ENCODE peak calls at places on chromosomes 6 and 20, in six cellular contexts. A is ACHN, U is T follicular helper cell, L is mesothelial cell of epicardium, H is Peyer's patch, B is NB4. J is an unnamed sample.

GRCh38 chr20:60695223-60695622 is 556.8 kb upstream of the CDH4 start:
- DNase-seq in U (no peak), A (peak), H (no peak), B (peak), L (no peak), J (no peak)

GRCh38 chr20:10992776-10993175 is 319.0 kb upstream of the JAG1 start:
- DNase-seq in U (no peak), H (no peak), B (no peak), A (no peak), L (no peak), J (no peak)

GRCh38 chr20:54618412-54618811 is 143.0 kb downstream of the DOK5 start:
- DNase-seq in A (no peak), H (no peak), B (no peak), U (no peak), L (no peak), J (no peak)

GRCh38 chr6:160767019-160767646 is 65.1 kb downstream of the PLG start:
- DNase-seq in A (peak), U (peak), H (no peak), L (peak), B (no peak), J (peak)

GRCh38 chr20:51437182-51437923 is 105.2 kb downstream of the NFATC2 start:
- DNase-seq in B (no peak), A (no peak), H (no peak), L (no peak), U (no peak), J (no peak)

GRCh38 chr6:56399672-56400263 is 152.4 kb upstream of the COL21A1 start:
- DNase-seq in U (no peak), A (peak), H (no peak), B (no peak), L (no peak), J (no peak)

GRCh38 chr20:12966468-12967085 is 42.2 kb upstream of the SPTLC3 start:
- DNase-seq in H (no peak), A (peak), U (no peak), B (peak), L (no peak), J (no peak)

GRCh38 chr6:28212510-28213212 is 12.4 kb upstream of the ZSCAN9 start:
- DNase-seq in B (peak), H (no peak), U (no peak), L (no peak), A (peak), J (no peak)

GRCh38 chr6:107704377-107705013 is 119.6 kb downstream of the SCML4 start:
- DNase-seq in B (peak), U (no peak), L (no peak), A (peak), H (no peak), J (no peak)

GRCh38 chr6:117270121-117270959 is 5.0 kb downstream of the VGLL2 start:
- DNase-seq in L (no peak), A (no peak), B (no peak), U (no peak), H (no peak), J (no peak)

GRCh38 chr6:32074996-32075532 is 34.1 kb downstream of the TNXB start:
- DNase-seq in B (no peak), L (no peak), H (no peak), U (no peak), A (no peak), J (no peak)

GRCh38 chr6:2828629-2829028 is 13.0 kb downstream of the SERPINB1 start:
- DNase-seq in H (no peak), U (no peak), A (no peak), L (no peak), B (no peak), J (no peak)

GRCh38 chr6:154446984-154447383 is 63.5 kb downstream of the CNKSR3 start:
- DNase-seq in B (no peak), H (no peak), A (no peak), U (no peak), L (no peak), J (no peak)

GRCh38 chr6:36967757-36968156 is 13.2 kb downstream of the PI16 start:
- DNase-seq in A (no peak), L (no peak), H (no peak), B (no peak), U (no peak), J (no peak)

GRCh38 chr6:108157972-108158441 is 7.8 kb upstream of the NR2E1 start:
- DNase-seq in L (no peak), B (no peak), A (no peak), H (no peak), U (no peak), J (no peak)

GRCh38 chr6:33078919-33079521 is 3.2 kb downstream of the HLA-DPB1 start:
- DNase-seq in U (no peak), L (no peak), B (no peak), H (no peak), A (no peak), J (no peak)

GRCh38 chr6:160088774-160089533 is 32.7 kb upstream of the SLC22A1 start:
- DNase-seq in A (no peak), U (no peak), B (no peak), H (no peak), L (no peak), J (no peak)

GRCh38 chr6:101630956-101631355 is 237.4 kb downstream of the GRIK2 start:
- DNase-seq in L (no peak), H (no peak), U (no peak), B (no peak), A (no peak), J (no peak)

GRCh38 chr20:35978041-35978513 is 9.7 kb downstream of the CNBD2 start:
- DNase-seq in L (no peak), B (peak), U (no peak), H (no peak), A (no peak), J (no peak)

GRCh38 chr6:161189891-161190290 is 84.0 kb downstream of the AGPAT4 start:
- DNase-seq in U (no peak), L (no peak), A (no peak), H (no peak), B (no peak), J (no peak)

GRCh38 chr6:148240463-148240845 is 102.2 kb upstream of the SASH1 start:
- DNase-seq in H (no peak), A (no peak), B (no peak), L (no peak), U (no peak), J (no peak)

GRCh38 chr6:131960371-131961133 is 9.4 kb upstream of the CCN2 start:
- DNase-seq in H (no peak), B (no peak), L (no peak), A (peak), U (no peak), J (no peak)

GRCh38 chr20:44154521-44155001 is 32.4 kb downstream of the JPH2 start:
- DNase-seq in L (no peak), H (no peak), B (no peak), A (no peak), U (no peak), J (no peak)

GRCh38 chr6:83430606-83431544 is at the start of gene ME1:
- DNase-seq in B (peak), L (peak), A (peak), U (no peak), H (no peak), J (peak)

GRCh38 chr20:5612476-5613291 is 137.5 kb upstream of the SHLD1 start:
- DNase-seq in B (no peak), H (no peak), U (no peak), A (no peak), L (no peak), J (no peak)

GRCh38 chr20:13694420-13695150 is 55.9 kb upstream of the TASP1 start:
- DNase-seq in H (no peak), A (no peak), B (no peak), L (no peak), U (no peak), J (no peak)

GRCh38 chr20:11952621-11953020 is 34.9 kb downstream of the BTBD3 start:
- DNase-seq in L (no peak), A (no peak), B (no peak), H (no peak), U (no peak), J (no peak)

GRCh38 chr6:43917878-43918382 is 147.9 kb downstream of the VEGFA start:
- DNase-seq in A (no peak), L (no peak), U (no peak), H (no peak), B (peak), J (no peak)

GRCh38 chr20:44196278-44196677 is 9.3 kb upstream of the JPH2 start:
- DNase-seq in U (no peak), H (no peak), L (no peak), B (no peak), A (peak), J (no peak)

GRCh38 chr20:34968020-34968775 is 12.5 kb downstream of the MYH7B start:
- DNase-seq in L (no peak), B (no peak), H (no peak), A (no peak), U (no peak), J (no peak)

J was measured in suprapubic skin.